ENCODE peak calls at places on chromosomes 5 and 9, in nine cellular contexts. One of them, this sample, is unnamed.
A peak's percentile ranks its signal among the peaks of the same experiment; 100 is the strongest.

GRCh38 chr5:62083661-62084060 is 222.3 kb upstream of the KIF2A start:
- DNase-seq in BJ: no peak
- DNase-seq in amniotic epithelial cell: no peak
- DNase-seq in ELR: no peak
- DNase-seq in skeletal muscle cell: no peak
- DNase-seq in fibroblast of pulmonary artery: no peak
- DNase-seq in MM.1S: no peak
- DNase-seq in posterior cingulate gyrus: no peak
- DNase-seq in HEK293T: no peak
- DNase-seq in this sample: peak; percentile 30

GRCh38 chr9:125380406-125380805 is 118.8 kb downstream of the GAPVD1 start:
- DNase-seq in MM.1S: no peak
- DNase-seq in ELR: peak; percentile 73
- DNase-seq in HEK293T: no peak
- DNase-seq in amniotic epithelial cell: no peak
- DNase-seq in fibroblast of pulmonary artery: no peak
- DNase-seq in BJ: no peak
- DNase-seq in skeletal muscle cell: no peak
- DNase-seq in posterior cingulate gyrus: no peak
- DNase-seq in this sample: peak; percentile 66

GRCh38 chr5:141821430-141821925 is 56.7 kb downstream of the PCDH1 start:
- DNase-seq in fibroblast of pulmonary artery: peak; percentile 90
- DNase-seq in posterior cingulate gyrus: peak; percentile 65
- DNase-seq in HEK293T: no peak
- DNase-seq in amniotic epithelial cell: peak; percentile 64
- DNase-seq in MM.1S: no peak
- DNase-seq in ELR: peak; percentile 66
- DNase-seq in BJ: peak; percentile 90
- DNase-seq in skeletal muscle cell: peak; percentile 84
- DNase-seq in this sample: peak; percentile 58

GRCh38 chr5:157732784-157733262 is 1.6 kb downstream of the THG1L start:
- DNase-seq in BJ: no peak
- DNase-seq in posterior cingulate gyrus: no peak
- DNase-seq in HEK293T: no peak
- DNase-seq in MM.1S: no peak
- DNase-seq in skeletal muscle cell: no peak
- DNase-seq in ELR: no peak
- DNase-seq in amniotic epithelial cell: no peak
- DNase-seq in fibroblast of pulmonary artery: no peak
- DNase-seq in this sample: no peak

GRCh38 chr5:133912951-133913350 is 55.5 kb downstream of the C5orf15 start:
- DNase-seq in fibroblast of pulmonary artery: no peak
- DNase-seq in posterior cingulate gyrus: no peak
- DNase-seq in BJ: no peak
- DNase-seq in MM.1S: no peak
- DNase-seq in skeletal muscle cell: no peak
- DNase-seq in amniotic epithelial cell: no peak
- DNase-seq in HEK293T: no peak
- DNase-seq in ELR: no peak
- DNase-seq in this sample: no peak

GRCh38 chr5:141634162-141634561 is 2.5 kb downstream of the HDAC3 start:
- DNase-seq in posterior cingulate gyrus: no peak
- DNase-seq in amniotic epithelial cell: no peak
- DNase-seq in HEK293T: no peak
- DNase-seq in MM.1S: no peak
- DNase-seq in skeletal muscle cell: no peak
- DNase-seq in ELR: no peak
- DNase-seq in BJ: no peak
- DNase-seq in fibroblast of pulmonary artery: no peak
- DNase-seq in this sample: no peak

GRCh38 chr9:114691046-114691955 is 9.3 kb upstream of the TEX48 start:
- DNase-seq in posterior cingulate gyrus: peak; percentile 10
- DNase-seq in ELR: peak; percentile 98
- DNase-seq in fibroblast of pulmonary artery: peak; percentile 71
- DNase-seq in BJ: peak; percentile 68
- DNase-seq in HEK293T: no peak
- DNase-seq in skeletal muscle cell: peak; percentile 69
- DNase-seq in amniotic epithelial cell: peak; percentile 80
- DNase-seq in MM.1S: no peak
- DNase-seq in this sample: peak; percentile 98

GRCh38 chr5:39437469-39437868 is 12.7 kb upstream of the DAB2 start:
- DNase-seq in amniotic epithelial cell: peak; percentile 48
- DNase-seq in skeletal muscle cell: no peak
- DNase-seq in HEK293T: no peak
- DNase-seq in MM.1S: peak; percentile 14
- DNase-seq in fibroblast of pulmonary artery: no peak
- DNase-seq in posterior cingulate gyrus: no peak
- DNase-seq in BJ: no peak
- DNase-seq in ELR: no peak
- DNase-seq in this sample: peak; percentile 84

GRCh38 chr5:176965633-176966032 is 40.9 kb downstream of the UIMC1 start:
- DNase-seq in posterior cingulate gyrus: no peak
- DNase-seq in ELR: no peak
- DNase-seq in amniotic epithelial cell: peak; percentile 57
- DNase-seq in skeletal muscle cell: no peak
- DNase-seq in HEK293T: no peak
- DNase-seq in MM.1S: no peak
- DNase-seq in fibroblast of pulmonary artery: no peak
- DNase-seq in BJ: no peak
- DNase-seq in this sample: no peak

GRCh38 chr5:50745221-50745620 is 78.8 kb downstream of the PARP8 start:
- DNase-seq in MM.1S: no peak
- DNase-seq in amniotic epithelial cell: no peak
- DNase-seq in fibroblast of pulmonary artery: no peak
- DNase-seq in ELR: no peak
- DNase-seq in posterior cingulate gyrus: no peak
- DNase-seq in HEK293T: no peak
- DNase-seq in BJ: no peak
- DNase-seq in skeletal muscle cell: no peak
- DNase-seq in this sample: no peak

GRCh38 chr5:150649108-150649827 is 8.8 kb downstream of the SYNPO start:
- DNase-seq in posterior cingulate gyrus: no peak
- DNase-seq in fibroblast of pulmonary artery: no peak
- DNase-seq in BJ: no peak
- DNase-seq in amniotic epithelial cell: no peak
- DNase-seq in ELR: no peak
- DNase-seq in MM.1S: no peak
- DNase-seq in HEK293T: no peak
- DNase-seq in skeletal muscle cell: no peak
- DNase-seq in this sample: no peak

GRCh38 chr9:68780735-68781134 is 75.7 kb downstream of the PIP5K1B start:
- DNase-seq in BJ: no peak
- DNase-seq in HEK293T: peak; percentile 19
- DNase-seq in posterior cingulate gyrus: no peak
- DNase-seq in amniotic epithelial cell: peak; percentile 21
- DNase-seq in fibroblast of pulmonary artery: peak; percentile 14
- DNase-seq in MM.1S: peak; percentile 36
- DNase-seq in ELR: peak; percentile 18
- DNase-seq in skeletal muscle cell: no peak
- DNase-seq in this sample: peak; percentile 12

GRCh38 chr9:13013976-13014375 is 239.2 kb downstream of the LURAP1L start:
- DNase-seq in amniotic epithelial cell: peak; percentile 38
- DNase-seq in skeletal muscle cell: no peak
- DNase-seq in fibroblast of pulmonary artery: peak; percentile 27
- DNase-seq in BJ: no peak
- DNase-seq in HEK293T: no peak
- DNase-seq in ELR: peak; percentile 4
- DNase-seq in MM.1S: no peak
- DNase-seq in posterior cingulate gyrus: no peak
- DNase-seq in this sample: peak; percentile 6

GRCh38 chr5:154211611-154212390 is 21.3 kb downstream of the GALNT10 start:
- DNase-seq in BJ: no peak
- DNase-seq in MM.1S: no peak
- DNase-seq in amniotic epithelial cell: peak; percentile 89
- DNase-seq in HEK293T: no peak
- DNase-seq in fibroblast of pulmonary artery: peak; percentile 45
- DNase-seq in ELR: peak; percentile 93
- DNase-seq in skeletal muscle cell: no peak
- DNase-seq in posterior cingulate gyrus: no peak
- DNase-seq in this sample: peak; percentile 65

GRCh38 chr5:149837680-149838269 is 106.8 kb downstream of the PDE6A start:
- DNase-seq in MM.1S: no peak
- DNase-seq in BJ: no peak
- DNase-seq in posterior cingulate gyrus: peak; percentile 68
- DNase-seq in fibroblast of pulmonary artery: peak; percentile 77
- DNase-seq in skeletal muscle cell: no peak
- DNase-seq in HEK293T: peak; percentile 70
- DNase-seq in amniotic epithelial cell: peak; percentile 64
- DNase-seq in ELR: peak; percentile 82
- DNase-seq in this sample: peak; percentile 75

GRCh38 chr5:33379757-33380156 is 61.0 kb upstream of the TARS1 start:
- DNase-seq in posterior cingulate gyrus: no peak
- DNase-seq in BJ: no peak
- DNase-seq in ELR: peak; percentile 63
- DNase-seq in HEK293T: peak; percentile 10
- DNase-seq in MM.1S: no peak
- DNase-seq in fibroblast of pulmonary artery: peak; percentile 70
- DNase-seq in skeletal muscle cell: no peak
- DNase-seq in amniotic epithelial cell: peak; percentile 64
- DNase-seq in this sample: peak; percentile 42

GRCh38 chr5:154566146-154566680 is 88.2 kb upstream of the HAND1 start:
- DNase-seq in posterior cingulate gyrus: no peak
- DNase-seq in BJ: no peak
- DNase-seq in fibroblast of pulmonary artery: no peak
- DNase-seq in MM.1S: no peak
- DNase-seq in skeletal muscle cell: no peak
- DNase-seq in amniotic epithelial cell: no peak
- DNase-seq in ELR: no peak
- DNase-seq in HEK293T: no peak
- DNase-seq in this sample: no peak

GRCh38 chr9:33778700-33779351 is 16.5 kb upstream of the PRSS3 start:
- DNase-seq in posterior cingulate gyrus: no peak
- DNase-seq in skeletal muscle cell: no peak
- DNase-seq in amniotic epithelial cell: peak; percentile 51
- DNase-seq in fibroblast of pulmonary artery: peak; percentile 76
- DNase-seq in BJ: no peak
- DNase-seq in ELR: peak; percentile 81
- DNase-seq in MM.1S: peak; percentile 79
- DNase-seq in HEK293T: peak; percentile 66
- DNase-seq in this sample: peak; percentile 69

GRCh38 chr9:125405938-125406811 is 144.5 kb downstream of the GAPVD1 start:
- DNase-seq in amniotic epithelial cell: peak; percentile 56
- DNase-seq in posterior cingulate gyrus: no peak
- DNase-seq in BJ: no peak
- DNase-seq in skeletal muscle cell: no peak
- DNase-seq in ELR: peak; percentile 86
- DNase-seq in fibroblast of pulmonary artery: peak; percentile 43
- DNase-seq in MM.1S: no peak
- DNase-seq in HEK293T: no peak
- DNase-seq in this sample: peak; percentile 75

GRCh38 chr9:117000834-117001233 is 313.7 kb downstream of the TRIM32 start:
- DNase-seq in fibroblast of pulmonary artery: no peak
- DNase-seq in HEK293T: no peak
- DNase-seq in amniotic epithelial cell: no peak
- DNase-seq in skeletal muscle cell: no peak
- DNase-seq in MM.1S: no peak
- DNase-seq in BJ: no peak
- DNase-seq in ELR: no peak
- DNase-seq in posterior cingulate gyrus: peak; percentile 30
- DNase-seq in this sample: no peak

GRCh38 chr5:7419846-7420245 is 23.9 kb downstream of the ADCY2 start:
- DNase-seq in skeletal muscle cell: no peak
- DNase-seq in HEK293T: no peak
- DNase-seq in BJ: no peak
- DNase-seq in amniotic epithelial cell: no peak
- DNase-seq in MM.1S: no peak
- DNase-seq in ELR: no peak
- DNase-seq in posterior cingulate gyrus: no peak
- DNase-seq in fibroblast of pulmonary artery: no peak
- DNase-seq in this sample: no peak

GRCh38 chr9:135340726-135341475 is 138.7 kb upstream of the PPP1R26 start:
- DNase-seq in HEK293T: no peak
- DNase-seq in BJ: no peak
- DNase-seq in fibroblast of pulmonary artery: no peak
- DNase-seq in skeletal muscle cell: no peak
- DNase-seq in MM.1S: no peak
- DNase-seq in posterior cingulate gyrus: no peak
- DNase-seq in amniotic epithelial cell: no peak
- DNase-seq in ELR: no peak
- DNase-seq in this sample: no peak

GRCh38 chr5:171137768-171138540 is 171.1 kb upstream of the TLX3 start:
- DNase-seq in ELR: peak; percentile 79
- DNase-seq in MM.1S: no peak
- DNase-seq in amniotic epithelial cell: peak; percentile 51
- DNase-seq in skeletal muscle cell: peak; percentile 41
- DNase-seq in fibroblast of pulmonary artery: peak; percentile 15
- DNase-seq in posterior cingulate gyrus: no peak
- DNase-seq in HEK293T: no peak
- DNase-seq in BJ: no peak
- DNase-seq in this sample: peak; percentile 64

GRCh38 chr5:157540707-157541451 is 34.7 kb downstream of the ADAM19 start:
- DNase-seq in posterior cingulate gyrus: no peak
- DNase-seq in skeletal muscle cell: peak; percentile 68
- DNase-seq in BJ: no peak
- DNase-seq in MM.1S: peak; percentile 79
- DNase-seq in fibroblast of pulmonary artery: peak; percentile 87
- DNase-seq in ELR: peak; percentile 78
- DNase-seq in amniotic epithelial cell: peak; percentile 79
- DNase-seq in HEK293T: no peak
- DNase-seq in this sample: peak; percentile 13

GRCh38 chr5:39158127-39158593 is 61.2 kb downstream of the FYB1 start:
- DNase-seq in posterior cingulate gyrus: no peak
- DNase-seq in HEK293T: no peak
- DNase-seq in BJ: no peak
- DNase-seq in skeletal muscle cell: no peak
- DNase-seq in ELR: peak; percentile 51
- DNase-seq in amniotic epithelial cell: peak; percentile 48
- DNase-seq in MM.1S: no peak
- DNase-seq in fibroblast of pulmonary artery: peak; percentile 68
- DNase-seq in this sample: no peak

GRCh38 chr9:4769321-4770080 is 23.2 kb upstream of the RCL1 start:
- DNase-seq in ELR: peak; percentile 80
- DNase-seq in BJ: no peak
- DNase-seq in fibroblast of pulmonary artery: peak; percentile 70
- DNase-seq in posterior cingulate gyrus: no peak
- DNase-seq in skeletal muscle cell: no peak
- DNase-seq in HEK293T: no peak
- DNase-seq in MM.1S: no peak
- DNase-seq in amniotic epithelial cell: peak; percentile 57
- DNase-seq in this sample: peak; percentile 77

GRCh38 chr9:119758990-119759389 is 389.8 kb upstream of the BRINP1 start:
- DNase-seq in fibroblast of pulmonary artery: no peak
- DNase-seq in ELR: no peak
- DNase-seq in posterior cingulate gyrus: no peak
- DNase-seq in skeletal muscle cell: no peak
- DNase-seq in BJ: no peak
- DNase-seq in MM.1S: no peak
- DNase-seq in HEK293T: no peak
- DNase-seq in amniotic epithelial cell: no peak
- DNase-seq in this sample: no peak

GRCh38 chr9:114621975-114622609 is 11.0 kb downstream of the TMEM268 start:
- DNase-seq in fibroblast of pulmonary artery: peak; percentile 90
- DNase-seq in ELR: peak; percentile 76
- DNase-seq in MM.1S: no peak
- DNase-seq in BJ: no peak
- DNase-seq in amniotic epithelial cell: peak; percentile 77
- DNase-seq in posterior cingulate gyrus: no peak
- DNase-seq in HEK293T: no peak
- DNase-seq in skeletal muscle cell: peak; percentile 33
- DNase-seq in this sample: peak; percentile 90

GRCh38 chr9:74362423-74362822 is 134.7 kb upstream of the RORB start:
- DNase-seq in amniotic epithelial cell: no peak
- DNase-seq in ELR: no peak
- DNase-seq in HEK293T: no peak
- DNase-seq in MM.1S: no peak
- DNase-seq in skeletal muscle cell: no peak
- DNase-seq in BJ: no peak
- DNase-seq in fibroblast of pulmonary artery: no peak
- DNase-seq in posterior cingulate gyrus: no peak
- DNase-seq in this sample: no peak